ENCODE peak calls at places on chromosome 3, in seven cellular contexts. T is neural progenitor cell, E is brain microvascular endothelial cell, Q is sigmoid colon, I is heart left ventricle, U is SJSA1, J is lower lobe of right lung. O is an unnamed sample.

GRCh38 chr3:69761896-69762789 is 22.9 kb downstream of the MITF start:
- DNase-seq in T (no peak), E (peak), Q (no peak), I (no peak), U (no peak), J (no peak), O (no peak)

GRCh38 chr3:196339493-196340254 is 1.5 kb upstream of the TM4SF19 start:
- DNase-seq in T (no peak), E (peak), Q (no peak), I (no peak), U (peak), J (no peak), O (no peak)

GRCh38 chr3:165919284-165919683 is 82.1 kb upstream of the BCHE start:
- DNase-seq in T (no peak), E (no peak), Q (no peak), I (no peak), U (no peak), J (no peak), O (no peak)

GRCh38 chr3:38738630-38739395 is 77.2 kb downstream of the SCN10A start:
- DNase-seq in T (peak), E (peak), Q (no peak), I (no peak), U (peak), J (no peak), O (no peak)

GRCh38 chr3:111610189-111610588 is 15.0 kb upstream of the ZBED2 start:
- DNase-seq in T (no peak), E (no peak), Q (no peak), I (no peak), U (no peak), J (no peak), O (no peak)

GRCh38 chr3:58482917-58483636 is 8.8 kb upstream of the KCTD6 start:
- DNase-seq in T (no peak), E (no peak), Q (no peak), I (no peak), U (no peak), J (no peak), O (no peak)

GRCh38 chr3:151816091-151816604 is 2.2 kb downstream of the AADAC start:
- DNase-seq in T (peak), E (peak), Q (no peak), I (no peak), U (peak), J (no peak), O (no peak)

GRCh38 chr3:81823882-81824395 is 62.5 kb upstream of the GBE1 start:
- DNase-seq in T (no peak), E (no peak), Q (no peak), I (no peak), U (no peak), J (no peak), O (no peak)

GRCh38 chr3:17941766-17942165 is 199.3 kb upstream of the TBC1D5 start:
- DNase-seq in T (no peak), E (no peak), Q (no peak), I (no peak), U (no peak), J (no peak), O (no peak)

GRCh38 chr3:134516905-134517304 is 31.0 kb downstream of the CEP63 start:
- DNase-seq in T (no peak), E (no peak), Q (no peak), I (no peak), U (no peak), J (no peak), O (no peak)

GRCh38 chr3:32175607-32176197 is 62.8 kb upstream of the CMTM8 start:
- DNase-seq in T (peak), E (peak), Q (no peak), I (no peak), U (peak), J (no peak), O (no peak)

GRCh38 chr3:140823106-140823505 is 118.5 kb upstream of the SLC25A36 start:
- DNase-seq in T (no peak), E (no peak), Q (no peak), I (no peak), U (no peak), J (no peak), O (no peak)

GRCh38 chr3:71724171-71724453 is 1.1 kb downstream of the EIF4E3 start:
- DNase-seq in T (no peak), E (no peak), Q (no peak), I (no peak), U (no peak), J (no peak), O (no peak)

GRCh38 chr3:45249391-45249790 is 23.3 kb upstream of the TMEM158 start:
- DNase-seq in T (no peak), E (no peak), Q (no peak), I (no peak), U (no peak), J (no peak), O (no peak)

GRCh38 chr3:38651153-38651789 is 1.8 kb upstream of the SCN5A start:
- DNase-seq in T (peak), E (peak), Q (peak), I (peak), U (peak), J (peak), O (no peak)

GRCh38 chr3:167798443-167798842 is 62.9 kb downstream of the SERPINI1 start:
- DNase-seq in T (no peak), E (no peak), Q (no peak), I (no peak), U (no peak), J (no peak), O (no peak)

GRCh38 chr3:51680196-51680595 is 9.1 kb downstream of the TEX264 start:
- DNase-seq in T (no peak), E (no peak), Q (no peak), I (peak), U (no peak), J (peak), O (no peak)

GRCh38 chr3:71944482-71944881 is 159.5 kb upstream of the PROK2 start:
- DNase-seq in T (no peak), E (no peak), Q (no peak), I (no peak), U (no peak), J (no peak), O (no peak)

GRCh38 chr3:16897254-16897926 is 12.6 kb downstream of the PLCL2 start:
- DNase-seq in T (no peak), E (no peak), Q (no peak), I (no peak), U (no peak), J (no peak), O (no peak)

GRCh38 chr3:15875016-15875689 is 77.4 kb upstream of the ANKRD28 start:
- DNase-seq in T (no peak), E (peak), Q (no peak), I (no peak), U (no peak), J (no peak), O (no peak)

GRCh38 chr3:49647741-49648140 is 26.4 kb upstream of the APEH start:
- DNase-seq in T (no peak), E (no peak), Q (no peak), I (peak), U (no peak), J (no peak), O (no peak)

GRCh38 chr3:72150634-72151412 is 365.9 kb upstream of the PROK2 start:
- DNase-seq in T (no peak), E (no peak), Q (no peak), I (no peak), U (no peak), J (no peak), O (no peak)

GRCh38 chr3:194575484-194576210 is 57.6 kb downstream of the TMEM44 start:
- DNase-seq in T (no peak), E (peak), Q (peak), I (no peak), U (no peak), J (no peak), O (no peak)

GRCh38 chr3:129554356-129555120 is 11.6 kb downstream of the H1-8 start:
- DNase-seq in T (peak), E (no peak), Q (no peak), I (peak), U (peak), J (no peak), O (no peak)

GRCh38 chr3:114093001-114093350 is 36.4 kb downstream of the QTRT2 start:
- DNase-seq in T (no peak), E (no peak), Q (no peak), I (no peak), U (no peak), J (no peak), O (no peak)

GRCh38 chr3:28206479-28206878 is 34.9 kb upstream of the CMC1 start:
- DNase-seq in T (peak), E (no peak), Q (no peak), I (no peak), U (no peak), J (no peak), O (no peak)

GRCh38 chr3:56314842-56315241 is 153.4 kb downstream of the ERC2 start:
- DNase-seq in T (peak), E (peak), Q (no peak), I (no peak), U (peak), J (no peak), O (no peak)

GRCh38 chr3:38649500-38650247 is at the start of gene SCN5A:
- DNase-seq in T (peak), E (no peak), Q (peak), I (peak), U (peak), J (peak), O (no peak)

GRCh38 chr3:13158871-13159270 is 85.6 kb upstream of the IQSEC1 start:
- DNase-seq in T (no peak), E (no peak), Q (peak), I (no peak), U (no peak), J (no peak), O (no peak)

GRCh38 chr3:46866720-46867549 is 3.7 kb upstream of the MYL3 start:
- DNase-seq in T (peak), E (peak), Q (peak), I (peak), U (peak), J (peak), O (peak)

GRCh38 chr3:192108820-192109219 is 618.5 kb downstream of the FGF12 start:
- DNase-seq in T (no peak), E (no peak), Q (no peak), I (no peak), U (no peak), J (no peak), O (no peak)

GRCh38 chr3:45781271-45781670 is 15.1 kb downstream of the SLC6A20 start:
- DNase-seq in T (no peak), E (no peak), Q (no peak), I (no peak), U (no peak), J (no peak), O (no peak)

GRCh38 chr3:135528638-135529037 is 436.9 kb upstream of the PPP2R3A start:
- DNase-seq in T (no peak), E (no peak), Q (no peak), I (no peak), U (no peak), J (no peak), O (no peak)

GRCh38 chr3:5799421-5799820 is 611.9 kb downstream of the EDEM1 start:
- DNase-seq in T (no peak), E (no peak), Q (no peak), I (no peak), U (no peak), J (no peak), O (no peak)

GRCh38 chr3:123423026-123423425 is 25.9 kb downstream of the ADCY5 start:
- DNase-seq in T (no peak), E (no peak), Q (no peak), I (no peak), U (no peak), J (no peak), O (no peak)
- H3K27ac ChIP-seq in T (no peak), E (no peak), Q (peak), I (peak), U (no peak), J (no peak), O (peak)

GRCh38 chr3:108546692-108547091 is 36.3 kb upstream of the MYH15 start:
- DNase-seq in T (no peak), E (no peak), Q (no peak), I (no peak), U (no peak), J (no peak), O (no peak)
- H3K27ac ChIP-seq in T (no peak), E (no peak), Q (no peak), I (no peak), U (no peak), J (peak), O (no peak)

GRCh38 chr3:139199421-139200010 is 144.3 kb upstream of the MRPS22 start:
- DNase-seq in T (no peak), E (no peak), Q (no peak), I (no peak), U (no peak), J (no peak), O (no peak)
- H3K27ac ChIP-seq in T (no peak), E (no peak), Q (no peak), I (no peak), U (no peak), J (no peak), O (no peak)

DNA sequence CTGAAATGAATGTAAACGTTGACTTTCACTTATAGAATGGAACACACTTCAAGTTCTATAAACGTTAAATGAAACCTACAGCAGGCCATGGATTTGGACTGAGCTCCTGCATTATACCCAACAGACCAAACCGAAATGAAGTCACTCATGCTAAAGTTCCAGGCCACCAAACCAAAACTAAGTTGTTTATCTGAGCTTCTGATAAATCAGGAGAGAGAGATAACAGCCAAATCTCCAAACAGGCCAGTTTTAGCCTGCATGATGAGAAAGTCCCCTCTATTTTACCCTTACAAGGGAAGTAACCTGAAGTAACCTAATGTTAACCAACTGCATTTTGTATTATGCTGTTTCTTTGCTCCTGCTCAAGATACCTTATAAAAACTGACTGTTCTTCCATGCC is 44.5 kb downstream of the DCUN1D1 start:
- DNase-seq in T (no peak), E (no peak), Q (no peak), I (no peak), U (no peak), J (no peak), O (no peak)
- H3K27ac ChIP-seq in T (no peak), E (no peak), Q (no peak), I (no peak), U (no peak), J (no peak), O (no peak)